ENCODE peak calls at places on chromosomes 2 and 18, in seven cellular contexts. T is hepatocyte, U is GM23338, N is fibroblast of lung, Q is GM23248, O is endothelial cell of umbilical vein, K is K562. M is an unnamed sample.

GRCh38 chr2:238299803-238300202 is 11.4 kb upstream of the PER2 start:
- DNase-seq in O (no peak), K (no peak), T (no peak), Q (no peak), N (no peak), U (no peak), M (no peak)

GRCh38 chr2:214543386-214543955 is 132.6 kb downstream of the VWC2L start:
- DNase-seq in U (no peak), Q (peak), N (peak), O (no peak), K (no peak), T (no peak), M (peak)

GRCh38 chr2:9145109-9145751 is 61.4 kb upstream of the ASAP2 start:
- DNase-seq in T (no peak), N (peak), O (no peak), K (no peak), Q (peak), U (no peak), M (no peak)

GRCh38 chr2:154452906-154453493 is 245.5 kb upstream of the KCNJ3 start:
- DNase-seq in T (peak), N (peak), K (no peak), U (peak), O (peak), Q (peak), M (peak)

GRCh38 chr18:14577971-14578370 is 34.6 kb upstream of the POTEC start:
- DNase-seq in U (no peak), Q (no peak), K (no peak), T (no peak), O (no peak), N (no peak), M (no peak)

GRCh38 chr2:222318712-222319575 is 20.1 kb upstream of the PAX3 start:
- DNase-seq in O (no peak), N (no peak), T (peak), K (no peak), Q (peak), U (peak), M (peak)

GRCh38 chr2:126886201-126886905 is 12.3 kb upstream of the TEX51 start:
- DNase-seq in U (peak), O (peak), T (peak), Q (peak), N (peak), K (peak), M (peak)

GRCh38 chr2:231549446-231550239 is 19.4 kb upstream of the NMUR1 start:
- DNase-seq in N (no peak), K (no peak), U (no peak), O (peak), T (no peak), Q (no peak), M (no peak)

GRCh38 chr2:195270466-195270865 is 386.6 kb upstream of the SLC39A10 start:
- DNase-seq in Q (no peak), K (no peak), T (no peak), N (no peak), U (peak), O (no peak), M (no peak)

GRCh38 chr2:144357623-144358400 is 162.1 kb downstream of the ZEB2 start:
- DNase-seq in O (peak), U (no peak), T (peak), K (peak), N (peak), Q (peak), M (peak)

GRCh38 chr2:99636432-99637034 is 146.7 kb upstream of the REV1 start:
- DNase-seq in T (no peak), U (no peak), O (no peak), Q (peak), K (no peak), N (no peak), M (no peak)

GRCh38 chr18:61545281-61546245 is 212.3 kb downstream of the CDH20 start:
- DNase-seq in O (peak), N (peak), Q (no peak), K (no peak), T (no peak), U (no peak), M (no peak)

GRCh38 chr2:85579266-85579935 is 2.0 kb downstream of the VAMP8 start:
- DNase-seq in K (no peak), T (no peak), U (no peak), Q (no peak), O (no peak), N (no peak), M (no peak)

GRCh38 chr2:30252723-30253688 is 21.7 kb downstream of the LBH start:
- DNase-seq in O (peak), T (peak), N (peak), U (no peak), K (peak), Q (peak), M (no peak)

GRCh38 chr2:68740184-68740914 is 5.7 kb downstream of the ARHGAP25 start:
- DNase-seq in O (peak), K (no peak), U (no peak), N (no peak), T (no peak), Q (no peak), M (no peak)

GRCh38 chr2:68739261-68740183 is 4.9 kb downstream of the ARHGAP25 start:
- DNase-seq in O (no peak), T (no peak), U (no peak), K (no peak), Q (no peak), N (no peak), M (no peak)

GRCh38 chr2:68736086-68736485 is 1.5 kb downstream of the ARHGAP25 start:
- DNase-seq in T (no peak), O (no peak), U (no peak), N (no peak), Q (no peak), K (no peak), M (no peak)

GRCh38 chr2:68734688-68735525 is at the start of gene ARHGAP25:
- DNase-seq in U (no peak), O (no peak), T (no peak), N (no peak), Q (no peak), K (no peak), M (peak)

DNA sequence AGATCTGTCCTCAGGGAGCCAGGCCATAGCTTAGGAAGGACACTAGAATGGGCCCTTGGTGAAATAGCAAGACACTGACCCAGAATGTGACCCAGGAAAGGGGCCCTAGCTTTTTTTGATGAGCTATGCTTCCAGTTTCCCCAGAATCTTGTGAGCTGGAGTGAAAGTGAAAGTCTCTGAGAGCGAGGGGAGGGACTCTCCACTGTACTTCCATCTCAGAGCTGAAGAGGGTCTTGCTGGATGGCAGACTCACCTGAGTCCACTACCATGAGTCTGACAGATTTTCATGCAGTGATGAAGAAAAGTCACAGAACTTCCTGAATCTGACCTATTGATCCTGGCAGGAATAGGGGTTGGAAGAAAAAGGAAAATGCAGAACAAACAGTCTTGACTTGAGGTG is 3.1 kb downstream of the ARHGAP25 start:
- DNase-seq in Q (no peak), O (no peak), K (no peak), U (no peak), T (no peak), N (no peak), M (peak)
- H3K4me3 ChIP-seq in Q (no peak), O (no peak), K (no peak), U (no peak), T (no peak), N (no peak), M (peak)

DNA sequence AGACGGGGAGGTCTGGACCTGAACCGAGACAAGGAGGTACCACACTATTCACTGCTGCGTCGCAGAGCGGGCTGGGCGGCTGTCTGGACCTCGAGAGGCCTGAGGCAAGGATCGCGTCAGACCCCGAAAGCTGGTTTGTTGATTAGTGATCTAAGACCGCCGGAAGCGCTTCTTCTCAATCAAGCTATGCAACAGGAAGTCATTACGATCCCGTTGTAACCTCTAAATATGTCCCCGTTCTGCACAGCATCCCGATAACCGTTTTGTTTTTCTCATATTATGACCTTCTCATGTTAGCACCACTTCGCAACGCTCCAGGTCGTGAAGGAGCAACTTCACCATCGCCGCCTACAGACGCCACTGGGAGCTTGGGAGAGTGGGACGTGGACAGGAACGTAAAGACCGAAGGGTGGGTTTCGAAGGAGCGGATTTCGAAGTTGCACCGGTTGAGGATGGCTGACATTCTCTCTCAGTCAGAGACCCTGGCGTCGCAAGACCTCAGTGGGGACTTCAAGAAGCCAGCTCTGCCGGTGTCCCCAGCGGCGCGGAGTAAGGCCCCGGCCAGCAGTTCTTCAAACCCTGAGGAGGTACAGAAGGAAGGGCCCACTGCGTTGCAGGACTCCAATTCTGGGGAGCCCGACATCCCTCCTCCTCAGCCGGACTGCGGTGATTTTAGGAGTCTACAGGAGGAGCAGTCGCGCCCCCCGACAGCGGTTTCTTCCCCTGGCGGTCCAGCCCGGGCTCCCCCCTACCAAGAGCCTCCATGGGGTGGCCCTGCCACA is at the start of the genes SLC4A1AP and SUPT7L:
- DNase-seq in K (peak), N (peak), U (peak), Q (peak), O (peak), T (peak), M (peak)
- TF ChIP-seq EZH2 in K (no peak), N (no peak), U (no peak), Q (no peak), O (no peak), T (no peak), M (no peak)

DNA sequence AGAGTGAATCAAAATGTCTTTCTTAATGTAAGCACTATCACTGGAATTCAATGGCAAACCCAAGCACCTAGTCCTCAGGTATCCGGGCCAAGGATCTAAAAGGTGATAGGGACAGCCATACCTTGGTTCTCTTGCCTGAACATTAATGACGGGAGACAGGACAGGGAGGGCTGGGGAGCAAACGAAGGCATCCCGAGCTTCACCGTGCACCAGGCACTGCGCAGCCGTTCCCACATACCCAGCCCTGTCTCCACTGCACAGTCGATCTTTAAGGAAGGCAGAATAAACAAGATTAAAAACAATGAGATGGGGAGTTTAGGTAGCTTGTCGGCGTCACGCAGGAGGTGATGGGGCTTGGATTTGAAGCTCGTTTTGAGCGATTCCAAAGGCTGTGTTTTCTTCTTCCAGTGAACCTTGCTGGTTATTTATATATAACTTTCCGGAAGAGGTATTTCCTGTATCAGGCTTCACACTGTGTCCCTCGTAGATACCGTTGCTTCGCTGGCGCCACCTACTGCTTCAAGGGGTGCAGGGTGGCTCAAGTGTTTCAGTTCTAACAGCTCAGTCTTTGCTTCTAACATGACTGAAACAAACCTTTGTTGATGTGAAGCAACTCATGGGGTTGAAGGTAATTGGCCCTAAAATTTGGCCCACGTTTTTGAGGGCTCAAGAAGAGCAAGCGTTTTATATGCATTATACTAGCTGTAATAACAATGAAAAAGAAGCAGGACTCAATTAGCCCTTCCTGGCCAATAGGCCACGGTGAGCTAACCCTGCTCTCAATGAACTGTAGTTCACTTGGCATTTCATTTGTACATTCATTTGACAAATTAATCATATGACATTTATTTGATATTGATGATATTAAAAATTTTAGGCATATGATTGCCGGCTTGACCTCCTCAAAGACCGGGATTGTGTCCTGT is 77.4 kb downstream of the DCDC2C start:
- DNase-seq in T (peak), U (peak), N (peak), K (peak), Q (peak), O (peak), M (peak)
- H3K4me3 ChIP-seq in T (no peak), U (no peak), N (no peak), K (no peak), Q (no peak), O (no peak), M (no peak)

GRCh38 chr18:59218018-59218417 is 1.9 kb upstream of the GRP start:
- DNase-seq in U (no peak), K (no peak), Q (no peak), O (no peak), T (no peak), N (no peak), M (no peak)

GRCh38 chr18:59219672-59220163 is at the start of gene GRP:
- DNase-seq in Q (no peak), N (no peak), T (no peak), O (no peak), U (peak), K (no peak), M (no peak)

GRCh38 chr18:59220784-59221765 is 1.1 kb downstream of the GRP start:
- DNase-seq in K (no peak), T (no peak), N (no peak), Q (peak), U (peak), O (no peak), M (no peak)

GRCh38 chr18:59222341-59222740 is 2.4 kb downstream of the GRP start:
- DNase-seq in K (no peak), T (no peak), U (no peak), N (no peak), O (no peak), Q (no peak), M (no peak)

GRCh38 chr18:59220164-59220783 is 316 bp downstream of the GRP start:
- DNase-seq in U (peak), Q (peak), O (no peak), N (no peak), K (no peak), T (no peak), M (no peak)
- TF ChIP-seq EZH2 in U (peak), Q (peak), O (peak), N (peak), K (no peak), T (peak), M (no peak)

GRCh38 chr2:233387225-233387624 is 32.9 kb downstream of the DGKD start:
- DNase-seq in K (no peak), U (no peak), T (no peak), Q (no peak), O (no peak), N (peak), M (no peak)
- H3K4me3 ChIP-seq in K (no peak), U (no peak), T (no peak), Q (peak), O (no peak), N (no peak), M (no peak)

DNA sequence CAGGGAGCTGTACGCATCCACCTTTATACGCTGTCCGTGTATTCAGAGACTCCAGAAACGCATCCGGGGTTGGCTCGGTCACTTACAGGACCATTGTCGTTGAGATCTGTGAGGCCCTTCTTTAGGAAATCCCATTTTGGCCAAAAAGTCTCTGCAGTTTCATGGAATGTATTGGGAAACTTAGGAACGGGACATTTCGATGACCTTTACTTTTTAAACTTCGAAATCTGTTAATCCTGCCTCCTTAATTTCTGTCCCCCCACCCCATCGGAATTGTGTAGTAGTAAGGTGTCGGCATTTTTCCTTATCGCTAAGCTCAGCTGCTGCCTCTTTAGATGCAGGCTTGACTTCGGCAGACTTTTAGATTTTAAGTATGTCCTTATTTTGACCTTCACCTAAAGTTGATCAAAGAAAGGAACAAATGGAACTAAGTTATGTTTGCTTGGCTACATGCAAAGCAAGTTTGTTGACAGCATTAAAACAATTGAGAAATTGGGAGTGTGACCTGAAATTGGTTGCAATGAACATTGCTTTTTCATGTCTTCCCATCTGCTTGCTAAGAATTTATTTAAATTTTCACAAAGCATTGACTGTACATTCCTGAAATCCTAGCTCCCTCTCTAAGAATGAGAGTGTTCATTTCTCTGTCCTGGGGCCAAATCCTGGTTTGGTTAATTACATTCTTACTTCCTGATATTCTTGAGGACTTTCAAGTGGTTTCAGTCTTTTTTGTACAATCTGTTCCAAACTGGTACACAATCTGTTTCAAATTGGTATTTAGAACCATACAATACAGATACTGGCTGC is 886 bp upstream of the RAPH1 start:
- DNase-seq in T (peak), N (peak), O (no peak), K (peak), U (peak), Q (peak), M (no peak)
- TF ChIP-seq EZH2 in T (no peak), N (no peak), O (no peak), K (no peak), U (no peak), Q (no peak), M (no peak)

M was measured in MM.1S.